ENCODE peak calls at places on chromosome 4, in seven cellular contexts. One of them, this sample, is unnamed.
A peak's percentile ranks its signal among the peaks of the same experiment; 100 is the strongest.

GRCh38 chr4:151045907-151046306 is 30.8 kb upstream of the LRBA start:
- DNase-seq in IMR-90: no peak
- DNase-seq in T47D: peak; percentile 14
- DNase-seq in RCC 7860: no peak
- DNase-seq in heart right ventricle: no peak
- DNase-seq in pancreas: no peak
- DNase-seq in RKO: peak; percentile 27
- DNase-seq in this sample: no peak

GRCh38 chr4:72582853-72583252 is 13.8 kb upstream of the ADAMTS3 start:
- DNase-seq in IMR-90: no peak
- DNase-seq in T47D: no peak
- DNase-seq in RCC 7860: no peak
- DNase-seq in heart right ventricle: no peak
- DNase-seq in pancreas: no peak
- DNase-seq in RKO: no peak
- DNase-seq in this sample: no peak

GRCh38 chr4:95066011-95066410 is 308.3 kb downstream of the BMPR1B start:
- DNase-seq in IMR-90: no peak
- DNase-seq in T47D: no peak
- DNase-seq in RCC 7860: no peak
- DNase-seq in heart right ventricle: no peak
- DNase-seq in pancreas: no peak
- DNase-seq in RKO: no peak
- DNase-seq in this sample: no peak

GRCh38 chr4:139278956-139279722 is 886 bp downstream of the MGARP start:
- DNase-seq in IMR-90: peak; percentile 12
- DNase-seq in T47D: no peak
- DNase-seq in RCC 7860: no peak
- DNase-seq in heart right ventricle: no peak
- DNase-seq in pancreas: no peak
- DNase-seq in RKO: no peak
- DNase-seq in this sample: no peak

GRCh38 chr4:73675623-73676022 is 55.4 kb upstream of the RASSF6 start:
- DNase-seq in IMR-90: no peak
- DNase-seq in T47D: no peak
- DNase-seq in RCC 7860: no peak
- DNase-seq in heart right ventricle: no peak
- DNase-seq in pancreas: no peak
- DNase-seq in RKO: no peak
- DNase-seq in this sample: no peak

GRCh38 chr4:6198278-6198677 is 2.1 kb downstream of the JAKMIP1 start:
- DNase-seq in IMR-90: no peak
- DNase-seq in T47D: no peak
- DNase-seq in RCC 7860: no peak
- DNase-seq in heart right ventricle: no peak
- DNase-seq in pancreas: no peak
- DNase-seq in RKO: no peak
- DNase-seq in this sample: no peak

GRCh38 chr4:168028970-168029610 is 63.2 kb upstream of the ANXA10 start:
- DNase-seq in IMR-90: peak; percentile 12
- DNase-seq in T47D: no peak
- DNase-seq in RCC 7860: no peak
- DNase-seq in heart right ventricle: no peak
- DNase-seq in pancreas: no peak
- DNase-seq in RKO: no peak
- DNase-seq in this sample: no peak

GRCh38 chr4:138912714-138913340 is 102.8 kb upstream of the NOCT start:
- DNase-seq in IMR-90: no peak
- DNase-seq in T47D: no peak
- DNase-seq in RCC 7860: no peak
- DNase-seq in heart right ventricle: no peak
- DNase-seq in pancreas: no peak
- DNase-seq in RKO: no peak
- DNase-seq in this sample: no peak

GRCh38 chr4:54230479-54231418 is 1.7 kb downstream of the PDGFRA start:
- DNase-seq in IMR-90: no peak
- DNase-seq in T47D: no peak
- DNase-seq in RCC 7860: no peak
- DNase-seq in heart right ventricle: peak; percentile 46
- DNase-seq in pancreas: no peak
- DNase-seq in RKO: no peak
- DNase-seq in this sample: peak; percentile 31

GRCh38 chr4:149426461-149426860 is 389.2 kb downstream of the IQCM start:
- DNase-seq in IMR-90: peak; percentile 35
- DNase-seq in T47D: no peak
- DNase-seq in RCC 7860: no peak
- DNase-seq in heart right ventricle: no peak
- DNase-seq in pancreas: no peak
- DNase-seq in RKO: peak; percentile 38
- DNase-seq in this sample: no peak

GRCh38 chr4:7693237-7693608 is 246.4 kb downstream of the AFAP1 start:
- DNase-seq in IMR-90: no peak
- DNase-seq in T47D: no peak
- DNase-seq in RCC 7860: no peak
- DNase-seq in heart right ventricle: no peak
- DNase-seq in pancreas: no peak
- DNase-seq in RKO: no peak
- DNase-seq in this sample: no peak

GRCh38 chr4:74158561-74159396 is 861 bp downstream of the MTHFD2L start:
- DNase-seq in IMR-90: peak; percentile 46
- DNase-seq in T47D: no peak
- DNase-seq in RCC 7860: no peak
- DNase-seq in heart right ventricle: no peak
- DNase-seq in pancreas: no peak
- DNase-seq in RKO: peak; percentile 71
- DNase-seq in this sample: no peak

GRCh38 chr4:156173481-156173880 is 219.8 kb upstream of the CTSO start:
- DNase-seq in IMR-90: no peak
- DNase-seq in T47D: no peak
- DNase-seq in RCC 7860: no peak
- DNase-seq in heart right ventricle: no peak
- DNase-seq in pancreas: no peak
- DNase-seq in RKO: no peak
- DNase-seq in this sample: no peak

GRCh38 chr4:123127865-123128264 is 205.5 kb upstream of the NUDT6 start:
- DNase-seq in IMR-90: no peak
- DNase-seq in T47D: no peak
- DNase-seq in RCC 7860: no peak
- DNase-seq in heart right ventricle: no peak
- DNase-seq in pancreas: no peak
- DNase-seq in RKO: no peak
- DNase-seq in this sample: no peak

GRCh38 chr4:13089659-13089998 is 394.5 kb downstream of the RAB28 start:
- DNase-seq in IMR-90: no peak
- DNase-seq in T47D: no peak
- DNase-seq in RCC 7860: no peak
- DNase-seq in heart right ventricle: no peak
- DNase-seq in pancreas: no peak
- DNase-seq in RKO: no peak
- DNase-seq in this sample: no peak

GRCh38 chr4:47525154-47525819 is 40.2 kb downstream of the ATP10D start:
- DNase-seq in IMR-90: peak; percentile 97
- DNase-seq in T47D: no peak
- DNase-seq in RCC 7860: peak; percentile 69
- DNase-seq in heart right ventricle: no peak
- DNase-seq in pancreas: no peak
- DNase-seq in RKO: peak; percentile 89
- DNase-seq in this sample: no peak

GRCh38 chr4:8255698-8256441 is 13.7 kb upstream of the HTRA3 start:
- DNase-seq in IMR-90: peak; percentile 43
- DNase-seq in T47D: no peak
- DNase-seq in RCC 7860: peak; percentile 10
- DNase-seq in heart right ventricle: peak; percentile 35
- DNase-seq in pancreas: no peak
- DNase-seq in RKO: no peak
- DNase-seq in this sample: no peak

GRCh38 chr4:172962564-172963353 is 205.9 kb upstream of the GALNT7 start:
- DNase-seq in IMR-90: peak; percentile 96
- DNase-seq in T47D: peak; percentile 26
- DNase-seq in RCC 7860: no peak
- DNase-seq in heart right ventricle: no peak
- DNase-seq in pancreas: peak; percentile 34
- DNase-seq in RKO: no peak
- DNase-seq in this sample: no peak

GRCh38 chr4:127549521-127549920 is 83.2 kb upstream of the INTU start:
- DNase-seq in IMR-90: no peak
- DNase-seq in T47D: no peak
- DNase-seq in RCC 7860: no peak
- DNase-seq in heart right ventricle: no peak
- DNase-seq in pancreas: no peak
- DNase-seq in RKO: no peak
- DNase-seq in this sample: no peak

GRCh38 chr4:2366252-2367192 is 51.9 kb downstream of the ZFYVE28 start:
- DNase-seq in IMR-90: peak; percentile 10
- DNase-seq in T47D: no peak
- DNase-seq in RCC 7860: no peak
- DNase-seq in heart right ventricle: no peak
- DNase-seq in pancreas: no peak
- DNase-seq in RKO: no peak
- DNase-seq in this sample: no peak

GRCh38 chr4:129604632-129605031 is 508.7 kb downstream of the C4orf33 start:
- DNase-seq in IMR-90: no peak
- DNase-seq in T47D: no peak
- DNase-seq in RCC 7860: no peak
- DNase-seq in heart right ventricle: no peak
- DNase-seq in pancreas: no peak
- DNase-seq in RKO: no peak
- DNase-seq in this sample: no peak

GRCh38 chr4:7367894-7368293 is 66.8 kb downstream of the PSAPL1 start:
- DNase-seq in IMR-90: no peak
- DNase-seq in T47D: no peak
- DNase-seq in RCC 7860: no peak
- DNase-seq in heart right ventricle: no peak
- DNase-seq in pancreas: no peak
- DNase-seq in RKO: no peak
- DNase-seq in this sample: no peak

GRCh38 chr4:146545102-146545501 is 23.4 kb upstream of the SLC10A7 start:
- DNase-seq in IMR-90: peak; percentile 29
- DNase-seq in T47D: no peak
- DNase-seq in RCC 7860: no peak
- DNase-seq in heart right ventricle: no peak
- DNase-seq in pancreas: no peak
- DNase-seq in RKO: peak; percentile 20
- DNase-seq in this sample: no peak

GRCh38 chr4:26264109-26264508 is 56.7 kb upstream of the RBPJ start:
- DNase-seq in IMR-90: no peak
- DNase-seq in T47D: no peak
- DNase-seq in RCC 7860: no peak
- DNase-seq in heart right ventricle: no peak
- DNase-seq in pancreas: no peak
- DNase-seq in RKO: no peak
- DNase-seq in this sample: no peak

GRCh38 chr4:10697071-10697470 is 12.5 kb upstream of the CLNK start:
- DNase-seq in IMR-90: no peak
- DNase-seq in T47D: no peak
- DNase-seq in RCC 7860: no peak
- DNase-seq in heart right ventricle: no peak
- DNase-seq in pancreas: no peak
- DNase-seq in RKO: no peak
- DNase-seq in this sample: no peak

GRCh38 chr4:159360549-159360948 is 257.7 kb downstream of the RAPGEF2 start:
- DNase-seq in IMR-90: peak; percentile 96
- DNase-seq in T47D: no peak
- DNase-seq in RCC 7860: peak; percentile 41
- DNase-seq in heart right ventricle: no peak
- DNase-seq in pancreas: no peak
- DNase-seq in RKO: peak; percentile 40
- DNase-seq in this sample: no peak

GRCh38 chr4:109419679-109420078 is 13.9 kb upstream of the SEC24B start:
- DNase-seq in IMR-90: no peak
- DNase-seq in T47D: no peak
- DNase-seq in RCC 7860: no peak
- DNase-seq in heart right ventricle: no peak
- DNase-seq in pancreas: no peak
- DNase-seq in RKO: no peak
- DNase-seq in this sample: peak; percentile 14

GRCh38 chr4:121182296-121182695 is 18.2 kb upstream of the TNIP3 start:
- DNase-seq in IMR-90: peak; percentile 33
- DNase-seq in T47D: no peak
- DNase-seq in RCC 7860: no peak
- DNase-seq in heart right ventricle: no peak
- DNase-seq in pancreas: no peak
- DNase-seq in RKO: no peak
- DNase-seq in this sample: no peak

GRCh38 chr4:174318829-174319764 is 35.4 kb downstream of the CEP44 start:
- DNase-seq in IMR-90: peak; percentile 46
- DNase-seq in T47D: no peak
- DNase-seq in RCC 7860: no peak
- DNase-seq in heart right ventricle: no peak
- DNase-seq in pancreas: no peak
- DNase-seq in RKO: peak; percentile 54
- DNase-seq in this sample: peak; percentile 11

GRCh38 chr4:52402582-52402981 is 256.5 kb downstream of the USP46 start:
- DNase-seq in IMR-90: no peak
- DNase-seq in T47D: no peak
- DNase-seq in RCC 7860: no peak
- DNase-seq in heart right ventricle: no peak
- DNase-seq in pancreas: no peak
- DNase-seq in RKO: no peak
- DNase-seq in this sample: no peak

GRCh38 chr4:67575232-67575888 is 16.8 kb downstream of the STAP1 start:
- DNase-seq in IMR-90: no peak
- DNase-seq in T47D: no peak
- DNase-seq in RCC 7860: no peak
- DNase-seq in heart right ventricle: no peak
- DNase-seq in pancreas: peak; percentile 11
- DNase-seq in RKO: no peak
- DNase-seq in this sample: no peak

GRCh38 chr4:67885727-67886126 is 1.9 kb upstream of the TMPRSS11D start:
- DNase-seq in IMR-90: peak; percentile 98
- DNase-seq in T47D: no peak
- DNase-seq in RCC 7860: peak; percentile 79
- DNase-seq in heart right ventricle: no peak
- DNase-seq in pancreas: no peak
- DNase-seq in RKO: peak; percentile 98
- DNase-seq in this sample: no peak

GRCh38 chr4:1939664-1940509 is 68.7 kb downstream of the NSD2 start:
- DNase-seq in IMR-90: peak; percentile 95
- DNase-seq in T47D: no peak
- DNase-seq in RCC 7860: peak; percentile 16
- DNase-seq in heart right ventricle: no peak
- DNase-seq in pancreas: peak; percentile 39
- DNase-seq in RKO: peak; percentile 66
- DNase-seq in this sample: no peak

GRCh38 chr4:176188654-176189053 is 6.7 kb downstream of the SPATA4 start:
- DNase-seq in IMR-90: no peak
- DNase-seq in T47D: no peak
- DNase-seq in RCC 7860: peak; percentile 17
- DNase-seq in heart right ventricle: no peak
- DNase-seq in pancreas: no peak
- DNase-seq in RKO: no peak
- DNase-seq in this sample: no peak

GRCh38 chr4:12852338-12853307 is 631.5 kb downstream of the RAB28 start:
- DNase-seq in IMR-90: peak; percentile 52
- DNase-seq in T47D: peak; percentile 18
- DNase-seq in RCC 7860: peak; percentile 51
- DNase-seq in heart right ventricle: no peak
- DNase-seq in pancreas: no peak
- DNase-seq in RKO: peak; percentile 85
- DNase-seq in this sample: peak; percentile 55

This sample was measured in neuronal stem cell.